ENCODE peak calls at places on chromosomes 13 and 19, in six cellular contexts. Y, L, K, U, Z and S are unnamed samples.

GRCh38 chr19:10736916-10737551 is 19.2 kb downstream of the DNM2 start:
- DNase-seq in Y (no peak), L (no peak), K (no peak), U (no peak), Z (no peak), S (no peak)

GRCh38 chr19:4009990-4010807 is 2.7 kb downstream of the PIAS4 start:
- DNase-seq in Y (no peak), L (no peak), K (no peak), U (no peak), Z (no peak), S (no peak)

GRCh38 chr19:18419699-18420460 is 682 bp downstream of the SSBP4 start:
- DNase-seq in Y (no peak), L (peak), K (no peak), U (peak), Z (no peak), S (no peak)

GRCh38 chr19:54517483-54517882 is 14.9 kb downstream of the LAIR2 start:
- DNase-seq in Y (no peak), L (peak), K (peak), U (peak), Z (peak), S (peak)

GRCh38 chr19:34179066-34179465 is 6.8 kb downstream of the LSM14A start:
- DNase-seq in Y (no peak), L (no peak), K (no peak), U (no peak), Z (no peak), S (no peak)

GRCh38 chr19:2186071-2186846 is 22.5 kb downstream of the DOT1L start:
- DNase-seq in Y (peak), L (peak), K (peak), U (peak), Z (peak), S (peak)

GRCh38 chr13:47831265-47831664 is 169.8 kb downstream of the SUCLA2 start:
- DNase-seq in Y (no peak), L (no peak), K (no peak), U (no peak), Z (no peak), S (no peak)

GRCh38 chr13:113369881-113370280 is 6.0 kb upstream of the GRTP1 start:
- DNase-seq in Y (no peak), L (no peak), K (no peak), U (no peak), Z (no peak), S (no peak)

GRCh38 chr19:1408300-1409203 is 1.2 kb downstream of the DAZAP1 start:
- DNase-seq in Y (no peak), L (peak), K (no peak), U (peak), Z (peak), S (no peak)

GRCh38 chr19:15378529-15379082 is 981 bp downstream of the AKAP8 start:
- DNase-seq in Y (no peak), L (peak), K (peak), U (peak), Z (peak), S (no peak)

GRCh38 chr19:37654525-37654832 is 786 bp downstream of the ZFP30 start:
- DNase-seq in Y (no peak), L (no peak), K (no peak), U (peak), Z (peak), S (no peak)

GRCh38 chr13:100454876-100455275 is 133.7 kb downstream of the GGACT start:
- DNase-seq in Y (no peak), L (no peak), K (no peak), U (no peak), Z (peak), S (no peak)

GRCh38 chr19:27733551-27734266 is 1479.2 kb downstream of the UQCRFS1 start:
- DNase-seq in Y (no peak), L (no peak), K (no peak), U (no peak), Z (no peak), S (no peak)

GRCh38 chr13:28322256-28322895 is 172.6 kb downstream of the FLT1 start:
- DNase-seq in Y (no peak), L (no peak), K (no peak), U (no peak), Z (peak), S (no peak)

GRCh38 chr19:2171349-2172145 is 7.8 kb downstream of the DOT1L start:
- DNase-seq in Y (no peak), L (peak), K (no peak), U (peak), Z (no peak), S (no peak)

GRCh38 chr19:10352764-10353671 is 13.6 kb upstream of the ICAM3 start:
- DNase-seq in Y (no peak), L (no peak), K (no peak), U (peak), Z (no peak), S (no peak)

GRCh38 chr19:23481043-23481442 is 85.8 kb upstream of the ZNF91 start:
- DNase-seq in Y (no peak), L (no peak), K (no peak), U (no peak), Z (no peak), S (peak)

GRCh38 chr19:7983286-7983950 is 22.0 kb downstream of the ELAVL1 start:
- DNase-seq in Y (no peak), L (no peak), K (no peak), U (no peak), Z (no peak), S (no peak)

GRCh38 chr19:827710-828321 is at the start of gene AZU1:
- DNase-seq in Y (no peak), L (peak), K (no peak), U (no peak), Z (no peak), S (no peak)

GRCh38 chr19:5934779-5935472 is 20.9 kb downstream of the CAPS start:
- DNase-seq in Y (no peak), L (no peak), K (no peak), U (no peak), Z (peak), S (no peak)

GRCh38 chr19:45814851-45815481 is at the start of gene RSPH6A:
- DNase-seq in Y (no peak), L (no peak), K (no peak), U (peak), Z (no peak), S (no peak)

GRCh38 chr19:34171539-34171876 is 796 bp upstream of the LSM14A start:
- DNase-seq in Y (no peak), L (no peak), K (no peak), U (no peak), Z (peak), S (no peak)

GRCh38 chr13:51674276-51674675 is 90.0 kb downstream of the WDFY2 start:
- DNase-seq in Y (no peak), L (peak), K (peak), U (peak), Z (no peak), S (peak)

GRCh38 chr19:19822148-19822429 is 539 bp upstream of the ZNF506 start:
- DNase-seq in Y (no peak), L (peak), K (no peak), U (no peak), Z (no peak), S (no peak)

GRCh38 chr13:100506154-100506553 is 82.4 kb downstream of the GGACT start:
- DNase-seq in Y (no peak), L (no peak), K (no peak), U (no peak), Z (no peak), S (no peak)

GRCh38 chr13:33678084-33678483 is 139.9 kb upstream of the RFC3 start:
- DNase-seq in Y (no peak), L (no peak), K (no peak), U (no peak), Z (no peak), S (no peak)

GRCh38 chr19:41646589-41647204 is 19.8 kb upstream of the CEACAM4 start:
- DNase-seq in Y (no peak), L (no peak), K (no peak), U (no peak), Z (no peak), S (no peak)

GRCh38 chr19:15304140-15304705 is 28.1 kb downstream of the BRD4 start:
- DNase-seq in Y (no peak), L (no peak), K (no peak), U (no peak), Z (no peak), S (peak)

GRCh38 chr19:42250666-42251531 is 4.0 kb downstream of the ERF start:
- DNase-seq in Y (no peak), L (no peak), K (no peak), U (no peak), Z (no peak), S (no peak)

GRCh38 chr13:43757266-43757665 is 29.5 kb downstream of the ENOX1 start:
- DNase-seq in Y (no peak), L (no peak), K (no peak), U (no peak), Z (no peak), S (no peak)

GRCh38 chr13:26964278-26965057 is 203.9 kb upstream of the GPR12 start:
- DNase-seq in Y (no peak), L (no peak), K (no peak), U (no peak), Z (peak), S (no peak)

GRCh38 chr13:25114220-25114619 is 18.3 kb downstream of the PABPC3 start:
- DNase-seq in Y (no peak), L (peak), K (peak), U (peak), Z (peak), S (peak)

GRCh38 chr13:98315466-98315865 is 138.4 kb upstream of the RNF113B start:
- DNase-seq in Y (no peak), L (no peak), K (no peak), U (no peak), Z (peak), S (no peak)

GRCh38 chr13:57629821-57630235 is 1.7 kb upstream of the PCDH17 start:
- DNase-seq in Y (peak), L (peak), K (no peak), U (peak), Z (peak), S (no peak)

GRCh38 chr19:42095814-42096230 is 19.9 kb downstream of the ZNF574 start:
- DNase-seq in Y (no peak), L (no peak), K (no peak), U (peak), Z (no peak), S (no peak)

GRCh38 chr19:39539165-39539518 is 819 bp downstream of the EID2 start:
- DNase-seq in Y (no peak), L (no peak), K (no peak), U (peak), Z (no peak), S (no peak)

GRCh38 chr19:33392341-33393285 is 19.1 kb downstream of the CEBPG start:
- DNase-seq in Y (no peak), L (peak), K (no peak), U (no peak), Z (no peak), S (no peak)

GRCh38 chr13:28396053-28396452 is 98.9 kb downstream of the FLT1 start:
- DNase-seq in Y (no peak), L (no peak), K (no peak), U (no peak), Z (no peak), S (no peak)

DNA sequence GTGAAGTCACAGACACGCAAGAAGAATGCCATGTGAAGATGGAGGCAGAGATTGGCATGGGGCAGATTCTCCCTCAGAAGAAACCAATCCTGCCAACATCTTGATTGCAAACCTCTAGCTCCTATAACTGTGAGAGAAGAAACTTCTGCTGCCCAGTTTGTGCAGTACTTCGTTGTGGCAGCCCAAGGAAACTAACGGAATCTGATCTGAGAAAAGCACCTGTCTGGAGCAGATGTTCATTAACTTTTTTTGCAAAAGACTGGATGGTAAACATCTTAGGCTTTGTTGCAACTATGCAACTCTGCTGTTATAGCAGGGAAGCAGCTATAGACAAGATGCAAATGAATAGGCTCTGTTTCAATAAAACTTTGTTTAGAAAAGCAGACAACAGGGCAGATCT is 25.1 kb upstream of the CPB2 start:
- DNase-seq in Y (no peak), L (no peak), K (no peak), U (no peak), Z (no peak), S (no peak)
- TF ChIP-seq CTCF in Y (no peak), L (no peak), K (no peak), U (no peak), Z (no peak), S (no peak)

GRCh38 chr13:110706570-110707378 is 858 bp upstream of the CARS2 start:
- DNase-seq in Y (no peak), L (no peak), K (no peak), U (no peak), Z (no peak), S (no peak)

GRCh38 chr13:110705356-110705825 is 525 bp downstream of the CARS2 start:
- DNase-seq in Y (no peak), L (no peak), K (no peak), U (no peak), Z (no peak), S (no peak)

GRCh38 chr13:110702591-110703526 is 3.1 kb downstream of the CARS2 start:
- DNase-seq in Y (no peak), L (no peak), K (no peak), U (no peak), Z (peak), S (no peak)

GRCh38 chr13:110702089-110702488 is 3.8 kb downstream of the CARS2 start:
- DNase-seq in Y (no peak), L (no peak), K (no peak), U (no peak), Z (no peak), S (no peak)

GRCh38 chr13:110705826-110706569 is at the start of gene CARS2:
- DNase-seq in Y (peak), L (peak), K (peak), U (peak), Z (peak), S (peak)
- TF ChIP-seq CTCF in Y (no peak), L (peak), K (no peak), U (no peak), Z (peak), S (peak)

DNA sequence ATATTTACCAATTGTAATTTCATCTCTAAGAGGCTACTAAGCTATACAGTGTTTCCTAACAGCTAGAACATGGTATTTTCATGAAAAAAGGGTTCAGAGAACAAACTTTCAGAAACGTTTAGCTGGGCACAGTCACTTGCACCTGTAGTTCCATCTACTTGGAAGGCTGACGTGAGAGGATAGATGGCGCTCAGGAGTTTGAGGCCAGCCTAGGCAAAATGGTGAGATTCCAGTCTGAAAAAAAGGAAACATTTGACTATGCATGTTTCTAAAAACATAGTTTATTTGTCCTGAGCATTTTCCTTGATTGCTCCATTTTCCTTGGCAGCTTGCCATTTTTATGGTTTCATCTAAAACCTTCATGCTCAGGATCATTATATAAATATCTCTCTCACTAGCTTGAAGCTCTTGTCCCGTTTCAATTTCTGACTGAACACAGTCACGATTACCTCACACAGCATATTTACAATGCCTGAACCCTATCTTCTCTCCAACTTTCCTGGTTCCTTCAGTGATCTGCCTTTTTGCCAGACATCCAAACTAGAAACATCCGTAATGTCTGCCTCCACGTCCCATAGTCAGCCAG is 200.8 kb downstream of the RGCC start:
- DNase-seq in Y (no peak), L (no peak), K (no peak), U (no peak), Z (peak), S (no peak)
- TF ChIP-seq CTCF in Y (no peak), L (no peak), K (no peak), U (peak), Z (peak), S (no peak)

GRCh38 chr19:52191374-52191773 is 1.5 kb downstream of the PPP2R1A start:
- DNase-seq in Y (no peak), L (peak), K (no peak), U (no peak), Z (no peak), S (no peak)

GRCh38 chr19:52187407-52187806 is 2.4 kb upstream of the PPP2R1A start:
- DNase-seq in Y (no peak), L (no peak), K (no peak), U (no peak), Z (no peak), S (no peak)

GRCh38 chr19:52189745-52190678 is at the start of gene PPP2R1A:
- DNase-seq in Y (peak), L (peak), K (peak), U (peak), Z (peak), S (peak)

GRCh38 chr19:52190679-52191293 is 934 bp downstream of the PPP2R1A start:
- DNase-seq in Y (no peak), L (peak), K (no peak), U (peak), Z (peak), S (peak)

DNA sequence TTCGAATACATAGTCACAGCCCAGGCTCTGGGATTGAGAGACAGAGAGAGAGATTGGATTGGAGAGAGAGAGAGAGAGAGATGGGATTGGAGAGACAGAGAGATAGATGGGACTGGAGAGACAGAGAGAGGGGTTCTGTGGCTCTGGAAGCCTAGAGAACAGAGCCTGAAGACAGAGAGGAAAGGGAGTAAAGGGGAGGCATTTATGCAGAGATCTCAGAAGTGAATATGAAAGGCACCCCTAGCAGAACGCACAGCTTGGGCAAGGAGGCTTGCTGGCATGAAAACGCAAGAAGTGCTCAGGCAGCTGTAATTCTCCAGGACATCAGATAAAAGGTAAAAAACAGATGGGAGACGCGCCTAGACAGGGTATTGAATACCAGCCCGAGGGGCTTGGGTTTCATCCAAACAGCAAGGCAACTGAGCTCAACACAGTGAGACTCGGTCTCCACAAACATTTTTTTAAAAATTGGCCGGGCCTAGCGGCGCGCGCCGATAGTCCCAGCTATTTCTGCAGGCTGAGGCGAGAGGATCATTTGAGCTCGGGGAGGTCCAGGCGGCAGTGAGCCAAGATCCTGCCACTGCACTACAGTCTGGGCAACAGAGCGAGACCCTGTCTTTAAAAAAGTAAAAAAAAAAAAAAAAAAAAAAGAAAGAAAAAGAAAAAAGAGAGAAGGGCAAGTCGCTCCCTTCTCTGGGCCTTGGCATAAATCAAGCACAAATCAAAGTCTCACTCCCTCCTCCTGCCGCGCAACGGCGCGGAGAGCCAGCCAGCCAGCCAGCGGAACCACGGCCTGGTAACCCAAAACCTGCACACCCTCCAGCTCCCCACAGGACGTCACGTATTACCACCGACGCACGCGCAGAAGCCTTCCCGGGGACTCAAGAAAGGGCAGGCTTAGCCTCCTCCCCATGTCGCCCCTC is 769 bp upstream of the PPP2R1A start:
- DNase-seq in Y (peak), L (no peak), K (peak), U (no peak), Z (peak), S (no peak)
- TF ChIP-seq CTCF in Y (peak), L (no peak), K (no peak), U (no peak), Z (no peak), S (no peak)

GRCh38 chr13:109904218-109904617 is 117.8 kb upstream of the IRS2 start:
- DNase-seq in Y (no peak), L (no peak), K (no peak), U (peak), Z (no peak), S (no peak)
- TF ChIP-seq CTCF in Y (no peak), L (no peak), K (no peak), U (peak), Z (peak), S (no peak)

GRCh38 chr19:47111682-47112165 is 1.9 kb downstream of the ZC3H4 start:
- DNase-seq in Y (no peak), L (no peak), K (no peak), U (no peak), Z (no peak), S (no peak)

GRCh38 chr19:47111081-47111589 is 2.4 kb downstream of the ZC3H4 start:
- DNase-seq in Y (no peak), L (peak), K (no peak), U (peak), Z (no peak), S (no peak)

GRCh38 chr19:47113446-47114348 is at the start of gene ZC3H4:
- DNase-seq in Y (peak), L (peak), K (peak), U (peak), Z (peak), S (peak)

GRCh38 chr19:47112166-47112663 is 1.4 kb downstream of the ZC3H4 start:
- DNase-seq in Y (no peak), L (peak), K (peak), U (peak), Z (peak), S (no peak)

GRCh38 chr19:47112664-47113445 is 721 bp downstream of the ZC3H4 start:
- DNase-seq in Y (peak), L (peak), K (peak), U (peak), Z (peak), S (peak)
- TF ChIP-seq CTCF in Y (no peak), L (no peak), K (no peak), U (no peak), Z (no peak), S (no peak)

GRCh38 chr13:84684804-84685203 is 802.5 kb upstream of the SLITRK1 start:
- DNase-seq in Y (no peak), L (no peak), K (no peak), U (no peak), Z (no peak), S (no peak)

GRCh38 chr13:84686458-84686857 is 804.2 kb upstream of the SLITRK1 start:
- DNase-seq in Y (no peak), L (no peak), K (no peak), U (no peak), Z (no peak), S (no peak)

GRCh38 chr13:84684048-84684662 is 801.9 kb upstream of the SLITRK1 start:
- DNase-seq in Y (no peak), L (no peak), K (no peak), U (no peak), Z (no peak), S (no peak)

GRCh38 chr13:84683448-84683847 is 801.2 kb upstream of the SLITRK1 start:
- DNase-seq in Y (no peak), L (no peak), K (no peak), U (no peak), Z (no peak), S (no peak)

GRCh38 chr13:84686973-84687372 is 804.7 kb upstream of the SLITRK1 start:
- DNase-seq in Y (no peak), L (no peak), K (no peak), U (no peak), Z (no peak), S (no peak)
- TF ChIP-seq CTCF in Y (no peak), L (no peak), K (no peak), U (no peak), Z (no peak), S (no peak)